ENCODE peak calls at places on chromosomes 11 and 22, in ten cellular contexts. One of them, this sample, is unnamed.

GRCh38 chr11:34356918-34357645 is 728 bp downstream of the ABTB2 start:
- DNase-seq in stimulated activated naive CD8-positive, alpha-beta T cell treated with anti-CD3 and anti-CD28 coated beads, Interleukin-15, Interleukin-2, amounts not matched to agents 100 U/mL and 50 U/mL, for 24 hours: peak; percentile 55
- DNase-seq in frontal cortex: peak; percentile 62
- DNase-seq in fibroblast of lung: peak; percentile 64
- DNase-seq in uterus: peak; percentile 59
- DNase-seq in RWPE1: peak; percentile 34
- DNase-seq in HEK293T: peak; percentile 42
- DNase-seq in mucosa of gallbladder: peak; percentile 40
- DNase-seq in mesendoderm: peak; percentile 84
- DNase-seq in heart right ventricle: peak; percentile 40
- DNase-seq in this sample: no peak

GRCh38 chr11:117584056-117584830 is 212.8 kb downstream of the DSCAML1 start:
- DNase-seq in stimulated activated naive CD8-positive, alpha-beta T cell treated with anti-CD3 and anti-CD28 coated beads, Interleukin-15, Interleukin-2, amounts not matched to agents 100 U/mL and 50 U/mL, for 24 hours: no peak
- DNase-seq in frontal cortex: no peak
- DNase-seq in fibroblast of lung: no peak
- DNase-seq in uterus: peak; percentile 13
- DNase-seq in RWPE1: peak; percentile 10
- DNase-seq in HEK293T: no peak
- DNase-seq in mucosa of gallbladder: no peak
- DNase-seq in mesendoderm: no peak
- DNase-seq in heart right ventricle: no peak
- DNase-seq in this sample: no peak

GRCh38 chr22:25085156-25085555 is 114.5 kb upstream of the CRYBB3 start:
- DNase-seq in stimulated activated naive CD8-positive, alpha-beta T cell treated with anti-CD3 and anti-CD28 coated beads, Interleukin-15, Interleukin-2, amounts not matched to agents 100 U/mL and 50 U/mL, for 24 hours: no peak
- DNase-seq in frontal cortex: no peak
- DNase-seq in fibroblast of lung: no peak
- DNase-seq in uterus: no peak
- DNase-seq in RWPE1: no peak
- DNase-seq in HEK293T: no peak
- DNase-seq in mucosa of gallbladder: no peak
- DNase-seq in mesendoderm: no peak
- DNase-seq in heart right ventricle: no peak
- DNase-seq in this sample: no peak

GRCh38 chr11:62125316-62125715 is 1.5 kb downstream of the INCENP start:
- DNase-seq in stimulated activated naive CD8-positive, alpha-beta T cell treated with anti-CD3 and anti-CD28 coated beads, Interleukin-15, Interleukin-2, amounts not matched to agents 100 U/mL and 50 U/mL, for 24 hours: no peak
- DNase-seq in frontal cortex: no peak
- DNase-seq in fibroblast of lung: no peak
- DNase-seq in uterus: no peak
- DNase-seq in RWPE1: peak; percentile 33
- DNase-seq in HEK293T: no peak
- DNase-seq in mucosa of gallbladder: no peak
- DNase-seq in mesendoderm: no peak
- DNase-seq in heart right ventricle: no peak
- DNase-seq in this sample: no peak

GRCh38 chr11:47378011-47378835 is at the start of gene SPI1:
- DNase-seq in stimulated activated naive CD8-positive, alpha-beta T cell treated with anti-CD3 and anti-CD28 coated beads, Interleukin-15, Interleukin-2, amounts not matched to agents 100 U/mL and 50 U/mL, for 24 hours: no peak
- DNase-seq in frontal cortex: no peak
- DNase-seq in fibroblast of lung: no peak
- DNase-seq in uterus: no peak
- DNase-seq in RWPE1: no peak
- DNase-seq in HEK293T: no peak
- DNase-seq in mucosa of gallbladder: peak; percentile 56
- DNase-seq in mesendoderm: peak; percentile 77
- DNase-seq in heart right ventricle: peak; percentile 56
- DNase-seq in this sample: no peak

GRCh38 chr11:64297722-64298358 is 2.3 kb upstream of the CATSPERZ start:
- DNase-seq in stimulated activated naive CD8-positive, alpha-beta T cell treated with anti-CD3 and anti-CD28 coated beads, Interleukin-15, Interleukin-2, amounts not matched to agents 100 U/mL and 50 U/mL, for 24 hours: no peak
- DNase-seq in frontal cortex: no peak
- DNase-seq in fibroblast of lung: no peak
- DNase-seq in uterus: no peak
- DNase-seq in RWPE1: no peak
- DNase-seq in HEK293T: no peak
- DNase-seq in mucosa of gallbladder: no peak
- DNase-seq in mesendoderm: no peak
- DNase-seq in heart right ventricle: no peak
- DNase-seq in this sample: no peak

GRCh38 chr11:93887111-93887510 is 36.7 kb upstream of the VSTM5 start:
- DNase-seq in stimulated activated naive CD8-positive, alpha-beta T cell treated with anti-CD3 and anti-CD28 coated beads, Interleukin-15, Interleukin-2, amounts not matched to agents 100 U/mL and 50 U/mL, for 24 hours: no peak
- DNase-seq in frontal cortex: no peak
- DNase-seq in fibroblast of lung: no peak
- DNase-seq in uterus: no peak
- DNase-seq in RWPE1: no peak
- DNase-seq in HEK293T: no peak
- DNase-seq in mucosa of gallbladder: no peak
- DNase-seq in mesendoderm: no peak
- DNase-seq in heart right ventricle: no peak
- DNase-seq in this sample: no peak

GRCh38 chr11:64786308-64786707 is 8.0 kb upstream of the SF1 start:
- DNase-seq in stimulated activated naive CD8-positive, alpha-beta T cell treated with anti-CD3 and anti-CD28 coated beads, Interleukin-15, Interleukin-2, amounts not matched to agents 100 U/mL and 50 U/mL, for 24 hours: no peak
- DNase-seq in frontal cortex: no peak
- DNase-seq in fibroblast of lung: no peak
- DNase-seq in uterus: no peak
- DNase-seq in RWPE1: no peak
- DNase-seq in HEK293T: no peak
- DNase-seq in mucosa of gallbladder: no peak
- DNase-seq in mesendoderm: no peak
- DNase-seq in heart right ventricle: no peak
- DNase-seq in this sample: no peak

GRCh38 chr22:46714550-46714949 is 23.5 kb downstream of the CERK start:
- DNase-seq in stimulated activated naive CD8-positive, alpha-beta T cell treated with anti-CD3 and anti-CD28 coated beads, Interleukin-15, Interleukin-2, amounts not matched to agents 100 U/mL and 50 U/mL, for 24 hours: no peak
- DNase-seq in frontal cortex: no peak
- DNase-seq in fibroblast of lung: peak; percentile 65
- DNase-seq in uterus: no peak
- DNase-seq in RWPE1: no peak
- DNase-seq in HEK293T: no peak
- DNase-seq in mucosa of gallbladder: no peak
- DNase-seq in mesendoderm: no peak
- DNase-seq in heart right ventricle: no peak
- DNase-seq in this sample: no peak

GRCh38 chr22:41263704-41264103 is 22.3 kb downstream of the RANGAP1 start:
- DNase-seq in stimulated activated naive CD8-positive, alpha-beta T cell treated with anti-CD3 and anti-CD28 coated beads, Interleukin-15, Interleukin-2, amounts not matched to agents 100 U/mL and 50 U/mL, for 24 hours: no peak
- DNase-seq in frontal cortex: no peak
- DNase-seq in fibroblast of lung: no peak
- DNase-seq in uterus: no peak
- DNase-seq in RWPE1: no peak
- DNase-seq in HEK293T: no peak
- DNase-seq in mucosa of gallbladder: no peak
- DNase-seq in mesendoderm: no peak
- DNase-seq in heart right ventricle: no peak
- DNase-seq in this sample: no peak

GRCh38 chr11:83363280-83363679 is 77.1 kb upstream of the CCDC90B start:
- DNase-seq in stimulated activated naive CD8-positive, alpha-beta T cell treated with anti-CD3 and anti-CD28 coated beads, Interleukin-15, Interleukin-2, amounts not matched to agents 100 U/mL and 50 U/mL, for 24 hours: no peak
- DNase-seq in frontal cortex: no peak
- DNase-seq in fibroblast of lung: no peak
- DNase-seq in uterus: no peak
- DNase-seq in RWPE1: no peak
- DNase-seq in HEK293T: no peak
- DNase-seq in mucosa of gallbladder: no peak
- DNase-seq in mesendoderm: peak; percentile 75
- DNase-seq in heart right ventricle: no peak
- DNase-seq in this sample: no peak

GRCh38 chr22:17097062-17097461 is 12.3 kb downstream of the IL17RA start:
- DNase-seq in stimulated activated naive CD8-positive, alpha-beta T cell treated with anti-CD3 and anti-CD28 coated beads, Interleukin-15, Interleukin-2, amounts not matched to agents 100 U/mL and 50 U/mL, for 24 hours: no peak
- DNase-seq in frontal cortex: no peak
- DNase-seq in fibroblast of lung: no peak
- DNase-seq in uterus: no peak
- DNase-seq in RWPE1: no peak
- DNase-seq in HEK293T: no peak
- DNase-seq in mucosa of gallbladder: no peak
- DNase-seq in mesendoderm: no peak
- DNase-seq in heart right ventricle: no peak
- DNase-seq in this sample: no peak

GRCh38 chr22:39490135-39490798 is 11.8 kb upstream of the MIEF1 start:
- DNase-seq in stimulated activated naive CD8-positive, alpha-beta T cell treated with anti-CD3 and anti-CD28 coated beads, Interleukin-15, Interleukin-2, amounts not matched to agents 100 U/mL and 50 U/mL, for 24 hours: peak; percentile 78
- DNase-seq in frontal cortex: peak; percentile 84
- DNase-seq in fibroblast of lung: peak; percentile 72
- DNase-seq in uterus: peak; percentile 73
- DNase-seq in RWPE1: peak; percentile 84
- DNase-seq in HEK293T: peak; percentile 93
- DNase-seq in mucosa of gallbladder: peak; percentile 77
- DNase-seq in mesendoderm: peak; percentile 89
- DNase-seq in heart right ventricle: peak; percentile 81
- DNase-seq in this sample: no peak

GRCh38 chr11:106986261-106986660 is 32.0 kb downstream of the GUCY1A2 start:
- DNase-seq in stimulated activated naive CD8-positive, alpha-beta T cell treated with anti-CD3 and anti-CD28 coated beads, Interleukin-15, Interleukin-2, amounts not matched to agents 100 U/mL and 50 U/mL, for 24 hours: no peak
- DNase-seq in frontal cortex: no peak
- DNase-seq in fibroblast of lung: peak; percentile 65
- DNase-seq in uterus: no peak
- DNase-seq in RWPE1: peak; percentile 8
- DNase-seq in HEK293T: peak; percentile 11
- DNase-seq in mucosa of gallbladder: no peak
- DNase-seq in mesendoderm: no peak
- DNase-seq in heart right ventricle: no peak
- DNase-seq in this sample: no peak

GRCh38 chr11:9280655-9281301 is 15.6 kb upstream of the DENND5A start:
- DNase-seq in stimulated activated naive CD8-positive, alpha-beta T cell treated with anti-CD3 and anti-CD28 coated beads, Interleukin-15, Interleukin-2, amounts not matched to agents 100 U/mL and 50 U/mL, for 24 hours: peak; percentile 58
- DNase-seq in frontal cortex: no peak
- DNase-seq in fibroblast of lung: peak; percentile 81
- DNase-seq in uterus: no peak
- DNase-seq in RWPE1: no peak
- DNase-seq in HEK293T: no peak
- DNase-seq in mucosa of gallbladder: peak; percentile 17
- DNase-seq in mesendoderm: no peak
- DNase-seq in heart right ventricle: no peak
- DNase-seq in this sample: no peak

GRCh38 chr11:1126935-1127663 is 30.7 kb upstream of the MUC5AC start:
- DNase-seq in stimulated activated naive CD8-positive, alpha-beta T cell treated with anti-CD3 and anti-CD28 coated beads, Interleukin-15, Interleukin-2, amounts not matched to agents 100 U/mL and 50 U/mL, for 24 hours: no peak
- DNase-seq in frontal cortex: no peak
- DNase-seq in fibroblast of lung: no peak
- DNase-seq in uterus: no peak
- DNase-seq in RWPE1: no peak
- DNase-seq in HEK293T: no peak
- DNase-seq in mucosa of gallbladder: no peak
- DNase-seq in mesendoderm: no peak
- DNase-seq in heart right ventricle: no peak
- DNase-seq in this sample: no peak

GRCh38 chr22:23066200-23067022 is 3.9 kb upstream of the GNAZ start:
- DNase-seq in stimulated activated naive CD8-positive, alpha-beta T cell treated with anti-CD3 and anti-CD28 coated beads, Interleukin-15, Interleukin-2, amounts not matched to agents 100 U/mL and 50 U/mL, for 24 hours: peak; percentile 1
- DNase-seq in frontal cortex: no peak
- DNase-seq in fibroblast of lung: no peak
- DNase-seq in uterus: peak; percentile 1
- DNase-seq in RWPE1: no peak
- DNase-seq in HEK293T: no peak
- DNase-seq in mucosa of gallbladder: peak; percentile 9
- DNase-seq in mesendoderm: no peak
- DNase-seq in heart right ventricle: peak; percentile 2
- DNase-seq in this sample: no peak

GRCh38 chr11:3074912-3075589 is 17.8 kb upstream of the CARS1 start:
- DNase-seq in stimulated activated naive CD8-positive, alpha-beta T cell treated with anti-CD3 and anti-CD28 coated beads, Interleukin-15, Interleukin-2, amounts not matched to agents 100 U/mL and 50 U/mL, for 24 hours: no peak
- DNase-seq in frontal cortex: no peak
- DNase-seq in fibroblast of lung: no peak
- DNase-seq in uterus: no peak
- DNase-seq in RWPE1: no peak
- DNase-seq in HEK293T: no peak
- DNase-seq in mucosa of gallbladder: no peak
- DNase-seq in mesendoderm: no peak
- DNase-seq in heart right ventricle: peak; percentile 54
- DNase-seq in this sample: no peak

GRCh38 chr22:41598081-41598480 is 8.4 kb upstream of the PMM1 start:
- DNase-seq in stimulated activated naive CD8-positive, alpha-beta T cell treated with anti-CD3 and anti-CD28 coated beads, Interleukin-15, Interleukin-2, amounts not matched to agents 100 U/mL and 50 U/mL, for 24 hours: no peak
- DNase-seq in frontal cortex: no peak
- DNase-seq in fibroblast of lung: peak; percentile 75
- DNase-seq in uterus: no peak
- DNase-seq in RWPE1: peak; percentile 74
- DNase-seq in HEK293T: no peak
- DNase-seq in mucosa of gallbladder: no peak
- DNase-seq in mesendoderm: no peak
- DNase-seq in heart right ventricle: no peak
- DNase-seq in this sample: no peak

GRCh38 chr11:44817207-44817944 is 90.6 kb downstream of the TSPAN18 start:
- DNase-seq in stimulated activated naive CD8-positive, alpha-beta T cell treated with anti-CD3 and anti-CD28 coated beads, Interleukin-15, Interleukin-2, amounts not matched to agents 100 U/mL and 50 U/mL, for 24 hours: no peak
- DNase-seq in frontal cortex: no peak
- DNase-seq in fibroblast of lung: no peak
- DNase-seq in uterus: no peak
- DNase-seq in RWPE1: no peak
- DNase-seq in HEK293T: no peak
- DNase-seq in mucosa of gallbladder: no peak
- DNase-seq in mesendoderm: no peak
- DNase-seq in heart right ventricle: no peak
- DNase-seq in this sample: no peak

GRCh38 chr11:59866397-59866796 is at the start of gene TCN1:
- DNase-seq in stimulated activated naive CD8-positive, alpha-beta T cell treated with anti-CD3 and anti-CD28 coated beads, Interleukin-15, Interleukin-2, amounts not matched to agents 100 U/mL and 50 U/mL, for 24 hours: no peak
- DNase-seq in frontal cortex: no peak
- DNase-seq in fibroblast of lung: no peak
- DNase-seq in uterus: no peak
- DNase-seq in RWPE1: no peak
- DNase-seq in HEK293T: no peak
- DNase-seq in mucosa of gallbladder: no peak
- DNase-seq in mesendoderm: no peak
- DNase-seq in heart right ventricle: no peak
- DNase-seq in this sample: no peak

GRCh38 chr22:17726561-17727243 is 47.6 kb downstream of the BID start:
- DNase-seq in stimulated activated naive CD8-positive, alpha-beta T cell treated with anti-CD3 and anti-CD28 coated beads, Interleukin-15, Interleukin-2, amounts not matched to agents 100 U/mL and 50 U/mL, for 24 hours: no peak
- DNase-seq in frontal cortex: no peak
- DNase-seq in fibroblast of lung: no peak
- DNase-seq in uterus: no peak
- DNase-seq in RWPE1: no peak
- DNase-seq in HEK293T: no peak
- DNase-seq in mucosa of gallbladder: no peak
- DNase-seq in mesendoderm: no peak
- DNase-seq in heart right ventricle: no peak
- DNase-seq in this sample: no peak

GRCh38 chr11:113505541-113506375 is 30.6 kb upstream of the DRD2 start:
- DNase-seq in stimulated activated naive CD8-positive, alpha-beta T cell treated with anti-CD3 and anti-CD28 coated beads, Interleukin-15, Interleukin-2, amounts not matched to agents 100 U/mL and 50 U/mL, for 24 hours: no peak
- DNase-seq in frontal cortex: peak; percentile 56
- DNase-seq in fibroblast of lung: no peak
- DNase-seq in uterus: no peak
- DNase-seq in RWPE1: peak; percentile 36
- DNase-seq in HEK293T: no peak
- DNase-seq in mucosa of gallbladder: no peak
- DNase-seq in mesendoderm: peak; percentile 22
- DNase-seq in heart right ventricle: no peak
- DNase-seq in this sample: no peak

GRCh38 chr11:46698597-46698996 is 1.8 kb downstream of the ARHGAP1 start:
- DNase-seq in stimulated activated naive CD8-positive, alpha-beta T cell treated with anti-CD3 and anti-CD28 coated beads, Interleukin-15, Interleukin-2, amounts not matched to agents 100 U/mL and 50 U/mL, for 24 hours: no peak
- DNase-seq in frontal cortex: no peak
- DNase-seq in fibroblast of lung: no peak
- DNase-seq in uterus: no peak
- DNase-seq in RWPE1: no peak
- DNase-seq in HEK293T: no peak
- DNase-seq in mucosa of gallbladder: no peak
- DNase-seq in mesendoderm: no peak
- DNase-seq in heart right ventricle: no peak
- DNase-seq in this sample: no peak

GRCh38 chr11:59898046-59898445 is 19.5 kb downstream of the OOSP3 start:
- DNase-seq in stimulated activated naive CD8-positive, alpha-beta T cell treated with anti-CD3 and anti-CD28 coated beads, Interleukin-15, Interleukin-2, amounts not matched to agents 100 U/mL and 50 U/mL, for 24 hours: no peak
- DNase-seq in frontal cortex: no peak
- DNase-seq in fibroblast of lung: no peak
- DNase-seq in uterus: no peak
- DNase-seq in RWPE1: no peak
- DNase-seq in HEK293T: no peak
- DNase-seq in mucosa of gallbladder: no peak
- DNase-seq in mesendoderm: no peak
- DNase-seq in heart right ventricle: no peak
- DNase-seq in this sample: no peak

GRCh38 chr11:118318112-118319030 is 13.8 kb downstream of the CD3E start:
- DNase-seq in stimulated activated naive CD8-positive, alpha-beta T cell treated with anti-CD3 and anti-CD28 coated beads, Interleukin-15, Interleukin-2, amounts not matched to agents 100 U/mL and 50 U/mL, for 24 hours: no peak
- DNase-seq in frontal cortex: no peak
- DNase-seq in fibroblast of lung: no peak
- DNase-seq in uterus: no peak
- DNase-seq in RWPE1: no peak
- DNase-seq in HEK293T: no peak
- DNase-seq in mucosa of gallbladder: no peak
- DNase-seq in mesendoderm: no peak
- DNase-seq in heart right ventricle: no peak
- DNase-seq in this sample: no peak

GRCh38 chr11:27209562-27210005 is 153.4 kb downstream of the CCDC34 start:
- DNase-seq in stimulated activated naive CD8-positive, alpha-beta T cell treated with anti-CD3 and anti-CD28 coated beads, Interleukin-15, Interleukin-2, amounts not matched to agents 100 U/mL and 50 U/mL, for 24 hours: no peak
- DNase-seq in frontal cortex: no peak
- DNase-seq in fibroblast of lung: peak; percentile 87
- DNase-seq in uterus: no peak
- DNase-seq in RWPE1: peak; percentile 87
- DNase-seq in HEK293T: peak; percentile 39
- DNase-seq in mucosa of gallbladder: no peak
- DNase-seq in mesendoderm: peak; percentile 83
- DNase-seq in heart right ventricle: peak; percentile 41
- DNase-seq in this sample: no peak